ENCODE peak calls at places on chromosomes 5 and 9, in ten cellular contexts. I is psoas muscle; A is right lobe of liver; F is WERI-Rb-1; M is MCF 10A; Y is BE2C; L is endothelial cell; C is mesothelial cell of epicardium; P is fibroblast of the aortic adventitia; X is CD4-positive, alpha-beta T cell. K is an unnamed sample.
A peak's percentile ranks its signal among the peaks of the same experiment; 100 is the strongest.

GRCh38 chr9:20197976-20198685 is 409.3 kb upstream of the SLC24A2 start:
- DNase-seq in Y (no peak), C (no peak), I (no peak), P (no peak), F (peak; percentile 77), M (no peak), X (no peak), A (no peak), L (no peak), K (no peak)

GRCh38 chr5:92548351-92548750 is 1032.7 kb downstream of the NR2F1-AS1 start:
- DNase-seq in A (no peak), P (peak; percentile 90), C (no peak), Y (no peak), L (no peak), M (no peak), X (no peak), I (no peak), F (no peak), K (no peak)

GRCh38 chr9:673966-674526 is 167.5 kb upstream of the DMRT1 start:
- DNase-seq in F (no peak), Y (no peak), L (no peak), A (no peak), P (no peak), X (no peak), I (no peak), M (no peak), C (no peak), K (no peak)

GRCh38 chr9:123266655-123267421 is 1.5 kb downstream of the STRBP start:
- DNase-seq in F (no peak), A (no peak), L (no peak), M (no peak), X (no peak), I (no peak), C (no peak), P (no peak), Y (no peak), K (no peak)

GRCh38 chr5:26310415-26310814 is 728.0 kb downstream of the CDH9 start:
- DNase-seq in P (no peak), A (no peak), I (no peak), Y (no peak), X (no peak), C (no peak), L (no peak), F (no peak), M (peak; percentile 18), K (no peak)

GRCh38 chr9:120891255-120891954 is 14.4 kb upstream of the PHF19 start:
- DNase-seq in Y (no peak), P (no peak), M (no peak), F (no peak), C (no peak), X (peak; percentile 73), A (no peak), I (no peak), L (no peak), K (no peak)

GRCh38 chr5:10831416-10831815 is 70.4 kb upstream of the DAP start:
- DNase-seq in L (no peak), Y (no peak), I (no peak), F (no peak), C (no peak), P (peak; percentile 49), M (no peak), A (no peak), X (no peak), K (no peak)

GRCh38 chr5:132677191-132677590 is 3.4 kb downstream of the IL4 start:
- DNase-seq in L (peak; percentile 21), A (no peak), F (peak; percentile 55), C (no peak), X (no peak), I (peak; percentile 39), M (peak; percentile 94), Y (peak; percentile 45), P (peak; percentile 80), K (peak; percentile 53)

GRCh38 chr5:12072441-12072840 is 168.2 kb upstream of the CTNND2 start:
- DNase-seq in X (no peak), L (no peak), I (no peak), M (no peak), F (no peak), C (no peak), Y (no peak), P (no peak), A (no peak), K (no peak)

GRCh38 chr9:75775966-75776691 is 114.3 kb upstream of the PCSK5 start:
- DNase-seq in I (no peak), C (no peak), P (no peak), M (no peak), F (no peak), Y (no peak), A (peak; percentile 72), X (no peak), L (no peak), K (no peak)

GRCh38 chr5:127517110-127517479 is 345 bp upstream of the PRRC1 start:
- DNase-seq in X (no peak), L (no peak), M (no peak), Y (no peak), A (no peak), P (no peak), I (no peak), C (no peak), F (peak; percentile 53), K (no peak)

GRCh38 chr9:74861773-74862172 is 25.9 kb downstream of the TRPM6 start:
- DNase-seq in X (no peak), Y (no peak), M (peak; percentile 31), F (no peak), A (no peak), I (no peak), C (no peak), L (no peak), P (no peak), K (no peak)

GRCh38 chr5:81189875-81190467 is 43.2 kb upstream of the CKMT2 start:
- DNase-seq in A (no peak), C (no peak), I (no peak), L (no peak), M (no peak), F (no peak), Y (no peak), P (no peak), X (no peak), K (no peak)

GRCh38 chr9:111691686-111692329 is 30.4 kb downstream of the GNG10 start:
- DNase-seq in Y (no peak), M (peak; percentile 52), L (no peak), F (no peak), P (peak; percentile 69), X (no peak), C (no peak), I (no peak), A (no peak), K (no peak)

GRCh38 chr5:107618233-107618632 is 52.5 kb downstream of the EFNA5 start:
- DNase-seq in I (no peak), M (peak; percentile 46), X (no peak), A (no peak), L (no peak), F (no peak), Y (no peak), C (no peak), P (no peak), K (no peak)

DNA sequence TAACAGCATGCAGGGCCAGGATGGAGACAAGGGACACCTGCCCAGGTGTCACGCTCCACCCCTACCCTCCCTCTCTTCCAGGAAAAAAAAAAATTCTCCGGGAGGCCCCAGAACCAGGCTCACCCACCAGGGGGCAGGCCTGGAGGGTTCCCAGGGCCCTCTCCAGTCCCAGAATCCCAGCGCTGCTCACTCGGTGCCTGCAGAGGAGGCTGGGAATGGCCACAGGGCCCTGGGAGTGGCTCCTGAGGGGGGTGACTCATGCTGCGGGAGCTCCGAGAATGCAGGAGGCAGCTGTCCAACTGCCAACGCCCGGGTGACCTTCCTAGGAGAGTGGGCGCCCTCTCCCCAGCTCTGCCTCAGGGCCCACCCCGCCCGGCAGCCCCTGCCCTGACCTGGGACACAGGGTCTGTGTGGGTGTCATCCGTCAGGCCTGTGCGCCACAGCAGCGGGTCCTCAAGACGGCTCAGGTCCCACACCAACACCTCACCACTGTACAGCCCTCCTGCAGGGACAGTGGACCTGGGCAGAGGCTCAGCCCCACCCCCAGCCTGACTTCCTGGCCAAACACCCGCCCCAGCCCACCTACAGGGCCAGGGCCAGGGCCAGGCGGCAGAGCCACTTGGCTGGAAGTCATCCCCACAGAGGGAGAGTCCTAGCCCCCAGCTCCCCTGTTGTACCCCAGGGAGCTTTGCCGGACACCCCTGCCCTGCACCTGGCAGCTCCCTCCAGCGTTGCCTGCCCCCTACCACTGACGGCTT is 21.2 kb downstream of the DYNC2I2 start:
- DNase-seq in X (no peak), M (peak; percentile 97), P (peak; percentile 96), L (peak; percentile 71), I (peak; percentile 90), F (peak; percentile 80), Y (peak; percentile 92), C (peak; percentile 80), A (peak; percentile 91), K (peak; percentile 81)
- TF ChIP-seq CTCF in X (no peak), M (peak; percentile 90), P (peak; percentile 85), L (peak; percentile 71), I (peak; percentile 48), F (peak; percentile 71), Y (peak; percentile 80), C (peak; percentile 82), A (peak; percentile 64), K (peak; percentile 82)

GRCh38 chr5:174970502-174970901 is 246.1 kb downstream of the MSX2 start:
- DNase-seq in X (no peak), A (no peak), C (no peak), P (no peak), Y (no peak), I (no peak), F (no peak), M (no peak), L (no peak), K (no peak)
- TF ChIP-seq CTCF in X (no peak), A (no peak), C (no peak), P (no peak), Y (no peak), I (no peak), F (no peak), M (no peak), L (no peak), K (no peak)

DNA sequence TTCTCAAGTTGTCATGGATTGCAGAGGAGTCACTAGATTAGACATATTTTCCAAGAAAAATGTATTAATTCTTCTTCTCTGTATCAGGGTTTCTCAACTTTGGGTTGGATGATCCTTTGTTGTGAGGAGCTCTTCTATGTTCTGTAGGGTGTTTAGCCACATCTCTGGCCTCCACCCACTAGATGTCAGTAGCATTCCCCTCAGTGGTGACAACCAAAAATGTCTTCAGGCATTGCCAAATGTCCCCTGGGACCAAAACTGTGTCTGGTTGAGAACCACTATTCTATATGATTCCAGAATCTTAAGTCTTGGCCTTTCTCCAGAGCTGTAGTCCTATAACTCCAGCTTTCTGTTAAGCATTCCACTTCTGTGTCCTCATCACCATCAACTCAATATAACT is 220.9 kb downstream of the KIAA0825 start:
- DNase-seq in A (no peak), F (no peak), C (no peak), P (no peak), M (no peak), I (no peak), Y (peak; percentile 63), X (no peak), L (no peak), K (no peak)
- TF ChIP-seq CTCF in A (no peak), F (peak; percentile 19), C (no peak), P (no peak), M (no peak), I (no peak), Y (peak; percentile 55), X (no peak), L (no peak), K (no peak)

DNA sequence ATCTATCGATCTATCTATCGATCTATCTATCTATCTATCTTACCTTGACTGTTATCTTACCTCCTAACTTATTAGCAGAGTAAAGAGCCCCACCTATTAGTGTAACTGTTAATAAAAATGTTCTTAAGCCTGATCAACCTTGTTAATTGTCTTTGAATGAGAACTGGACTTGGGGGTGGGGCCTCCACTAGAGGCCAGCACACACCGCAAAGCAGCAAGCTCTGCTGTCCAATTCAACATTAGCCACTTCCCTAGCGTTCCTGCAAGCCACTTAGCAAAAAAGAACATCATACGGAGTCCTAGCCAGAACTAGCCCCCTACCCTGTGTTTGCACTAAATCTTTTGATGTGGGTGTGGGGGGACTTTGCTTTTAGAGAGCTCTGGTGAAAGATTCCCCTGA is 515.8 kb downstream of the KDM4C start:
- DNase-seq in F (peak; percentile 24), L (peak; percentile 25), A (no peak), X (no peak), C (no peak), I (no peak), M (peak; percentile 9), Y (no peak), P (peak; percentile 4), K (peak; percentile 27)
- TF ChIP-seq CTCF in F (peak; percentile 59), L (no peak), A (peak; percentile 45), X (no peak), C (no peak), I (peak; percentile 61), M (no peak), Y (peak; percentile 30), P (peak; percentile 37), K (no peak)